ENCODE peak calls at places on chromosomes 16 and 17, in nine cellular contexts. N is NCI-H1105; V is fibroblast of pulmonary artery; F is HAP-1; C is CD8-positive, alpha-beta T cell; H is neuronal stem cell; L is stimulated activated naive CD8-positive, alpha-beta T cell treated with anti-CD3 and anti-CD28 coated beads, Interleukin-15, Interleukin-2, amounts not matched to agents 100 U/mL and 50 U/mL, for 24 hours; I is HFF-Myc; J is endodermal cell. O is an unnamed sample.

GRCh38 chr17:34725008-34725407 is 145.6 kb downstream of the TMEM132E start:
- DNase-seq in N (no peak), V (no peak), H (no peak), C (no peak), F (no peak), L (no peak), J (peak; percentile 50), I (no peak), O (no peak)

GRCh38 chr17:66533572-66533971 is 231.2 kb downstream of the PRKCA start:
- DNase-seq in C (no peak), H (peak; percentile 57), I (no peak), L (no peak), V (peak; percentile 53), F (peak; percentile 52), N (no peak), J (peak; percentile 84), O (peak; percentile 42)

GRCh38 chr16:27465483-27465879 is 63.5 kb downstream of the IL21R start:
- DNase-seq in N (no peak), H (no peak), F (no peak), L (no peak), C (no peak), I (no peak), V (no peak), J (no peak), O (no peak)

GRCh38 chr17:83152745-83153611 is 73.6 kb downstream of the METRNL start:
- DNase-seq in F (no peak), H (no peak), V (no peak), C (no peak), I (no peak), N (no peak), L (no peak), J (peak; percentile 40), O (no peak)

GRCh38 chr16:55323637-55324490 is at the start of gene IRX6:
- DNase-seq in N (peak; percentile 76), V (no peak), I (no peak), H (peak; percentile 67), C (no peak), F (peak; percentile 75), J (peak; percentile 98), L (no peak), O (peak; percentile 76)

GRCh38 chr17:65085397-65085796 is 28.9 kb upstream of the GNA13 start:
- DNase-seq in L (no peak), H (no peak), F (no peak), I (no peak), C (no peak), N (no peak), V (no peak), J (peak; percentile 74), O (no peak)

GRCh38 chr17:46166692-46167249 is 26.5 kb downstream of the KANSL1 start:
- DNase-seq in C (no peak), J (no peak), N (peak; percentile 9), H (no peak), V (no peak), I (no peak), F (no peak), L (no peak), O (no peak)

GRCh38 chr16:82043680-82044584 is 8.9 kb downstream of the HSD17B2 start:
- DNase-seq in L (no peak), C (no peak), V (no peak), J (no peak), I (peak; percentile 24), F (no peak), N (no peak), H (no peak), O (no peak)

GRCh38 chr17:64778367-64779290 is 116.5 kb upstream of the SMURF2 start:
- DNase-seq in V (no peak), I (no peak), L (no peak), F (no peak), J (peak; percentile 89), H (no peak), C (no peak), N (peak; percentile 41), O (peak; percentile 48)

GRCh38 chr17:73397278-73397826 is 85.6 kb upstream of the CDC42EP4 start:
- DNase-seq in V (no peak), J (no peak), L (no peak), I (no peak), C (no peak), H (no peak), N (no peak), F (no peak), O (no peak)

GRCh38 chr17:65170839-65171238 is 33.7 kb downstream of the RGS9 start:
- DNase-seq in J (no peak), H (no peak), F (no peak), L (no peak), C (no peak), N (peak; percentile 64), I (no peak), V (peak; percentile 76), O (no peak)

GRCh38 chr17:73394523-73395450 is 83.0 kb upstream of the CDC42EP4 start:
- DNase-seq in I (no peak), C (no peak), L (no peak), J (no peak), F (no peak), N (no peak), H (no peak), V (no peak), O (peak; percentile 14)

GRCh38 chr16:78368121-78369102 is 269.0 kb downstream of the WWOX start:
- DNase-seq in F (no peak), V (no peak), C (no peak), J (no peak), N (no peak), L (no peak), H (no peak), I (no peak), O (no peak)

GRCh38 chr17:81514735-81515529 is 2.3 kb upstream of the ACTG1 start:
- DNase-seq in L (peak; percentile 83), N (peak; percentile 40), F (peak; percentile 80), J (peak; percentile 96), C (peak; percentile 60), H (peak; percentile 62), V (peak; percentile 83), I (peak; percentile 39), O (peak; percentile 71)

GRCh38 chr16:10979717-10980601 is 35.6 kb downstream of the CLEC16A start:
- DNase-seq in V (peak; percentile 83), N (no peak), C (no peak), L (no peak), H (no peak), J (peak; percentile 70), I (no peak), F (no peak), O (no peak)

GRCh38 chr16:80627108-80627507 is 86.3 kb downstream of the DYNLRB2 start:
- DNase-seq in N (no peak), J (no peak), F (no peak), H (no peak), I (no peak), V (no peak), L (no peak), C (no peak), O (no peak)

GRCh38 chr16:89953671-89954406 is 5.3 kb downstream of the DEF8 start:
- DNase-seq in J (no peak), L (no peak), V (no peak), F (no peak), I (no peak), N (no peak), C (no peak), H (no peak), O (no peak)

GRCh38 chr16:11738742-11739544 is 3.7 kb downstream of the TXNDC11 start:
- DNase-seq in V (no peak), I (no peak), H (no peak), F (no peak), L (no peak), N (no peak), C (no peak), J (no peak), O (no peak)

GRCh38 chr17:82396601-82397435 is 21.3 kb upstream of the HEXD start:
- DNase-seq in J (no peak), I (no peak), F (no peak), V (peak; percentile 76), L (no peak), C (no peak), H (no peak), N (no peak), O (no peak)

GRCh38 chr16:85103096-85104079 is 8.9 kb downstream of the CIBAR2 start:
- DNase-seq in F (no peak), V (no peak), J (no peak), I (no peak), N (no peak), H (no peak), L (no peak), C (no peak), O (no peak)

GRCh38 chr17:77372444-77373297 is 231.9 kb downstream of the SEC14L1 start:
- DNase-seq in J (peak; percentile 98), N (peak; percentile 35), F (peak; percentile 63), L (peak; percentile 72), I (no peak), C (peak; percentile 61), V (peak; percentile 84), H (peak; percentile 91), O (peak; percentile 94)

GRCh38 chr16:51242281-51242994 is 91.4 kb upstream of the SALL1 start:
- DNase-seq in V (no peak), H (no peak), F (no peak), C (no peak), N (no peak), L (no peak), I (no peak), J (no peak), O (no peak)

GRCh38 chr16:82071421-82071820 is 36.4 kb downstream of the HSD17B2 start:
- DNase-seq in J (no peak), I (no peak), L (no peak), C (no peak), V (no peak), N (no peak), H (no peak), F (no peak), O (no peak)

GRCh38 chr17:49333806-49334205 is 28.2 kb downstream of the ZNF652 start:
- DNase-seq in I (no peak), F (no peak), J (no peak), H (no peak), L (no peak), N (no peak), C (no peak), V (no peak), O (no peak)

GRCh38 chr17:28327709-28328108 is 7.6 kb downstream of the IFT20 start:
- DNase-seq in J (peak; percentile 23), F (no peak), I (no peak), V (no peak), N (no peak), C (no peak), L (no peak), H (no peak), O (no peak)

O was measured in nephron progenitor cell.